ENCODE peak calls at places on chromosomes 4 and X, in five cellular contexts. One of them, this sample, is unnamed.

GRCh38 chr4:134200811-134201215 is 776 bp downstream of the PABPC4L start:
- DNase-seq in neural progenitor cell: no peak
- DNase-seq in lower lobe of right lung: peak
- DNase-seq in fibroblast of pulmonary artery: no peak
- DNase-seq in PC-3: no peak
- DNase-seq in this sample: no peak

GRCh38 chr4:173332021-173332487 is 2.1 kb downstream of the HMGB2 start:
- DNase-seq in neural progenitor cell: no peak
- DNase-seq in lower lobe of right lung: no peak
- DNase-seq in fibroblast of pulmonary artery: peak
- DNase-seq in PC-3: no peak
- DNase-seq in this sample: no peak

GRCh38 chrX:20433376-20433775 is 166.7 kb upstream of the RPS6KA3 start:
- DNase-seq in neural progenitor cell: no peak
- DNase-seq in lower lobe of right lung: no peak
- DNase-seq in fibroblast of pulmonary artery: no peak
- DNase-seq in PC-3: peak
- DNase-seq in this sample: no peak

GRCh38 chrX:15033909-15034308 is 160.7 kb downstream of the MOSPD2 start:
- DNase-seq in neural progenitor cell: no peak
- DNase-seq in lower lobe of right lung: no peak
- DNase-seq in fibroblast of pulmonary artery: no peak
- DNase-seq in PC-3: no peak
- DNase-seq in this sample: no peak

GRCh38 chr4:155523358-155523757 is 143.3 kb upstream of the GUCY1A1 start:
- DNase-seq in neural progenitor cell: no peak
- DNase-seq in lower lobe of right lung: no peak
- DNase-seq in fibroblast of pulmonary artery: no peak
- DNase-seq in PC-3: no peak
- DNase-seq in this sample: no peak

GRCh38 chrX:83508006-83508405 is at the start of gene POU3F4:
- DNase-seq in neural progenitor cell: peak
- DNase-seq in lower lobe of right lung: no peak
- DNase-seq in fibroblast of pulmonary artery: no peak
- DNase-seq in PC-3: no peak
- DNase-seq in this sample: no peak

GRCh38 chr4:14596904-14597303 is 405.4 kb upstream of the CPEB2 start:
- DNase-seq in neural progenitor cell: peak
- DNase-seq in lower lobe of right lung: no peak
- DNase-seq in fibroblast of pulmonary artery: no peak
- DNase-seq in PC-3: peak
- DNase-seq in this sample: no peak

GRCh38 chr4:122691988-122692387 is 40.5 kb upstream of the BBS12 start:
- DNase-seq in neural progenitor cell: no peak
- DNase-seq in lower lobe of right lung: no peak
- DNase-seq in fibroblast of pulmonary artery: no peak
- DNase-seq in PC-3: no peak
- DNase-seq in this sample: no peak

GRCh38 chrX:52284865-52285264 is 84.0 kb upstream of the XAGE2 start:
- DNase-seq in neural progenitor cell: no peak
- DNase-seq in lower lobe of right lung: no peak
- DNase-seq in fibroblast of pulmonary artery: no peak
- DNase-seq in PC-3: no peak
- DNase-seq in this sample: no peak

GRCh38 chr4:26622913-26623312 is 39.0 kb downstream of the TBC1D19 start:
- DNase-seq in neural progenitor cell: no peak
- DNase-seq in lower lobe of right lung: no peak
- DNase-seq in fibroblast of pulmonary artery: peak
- DNase-seq in PC-3: no peak
- DNase-seq in this sample: no peak

GRCh38 chr4:86054676-86055075 is 305.2 kb downstream of the MAPK10 start:
- DNase-seq in neural progenitor cell: no peak
- DNase-seq in lower lobe of right lung: no peak
- DNase-seq in fibroblast of pulmonary artery: no peak
- DNase-seq in PC-3: no peak
- DNase-seq in this sample: no peak

GRCh38 chr4:139901516-139902327 is 236.1 kb downstream of the MGST2 start:
- DNase-seq in neural progenitor cell: no peak
- DNase-seq in lower lobe of right lung: no peak
- DNase-seq in fibroblast of pulmonary artery: no peak
- DNase-seq in PC-3: peak
- DNase-seq in this sample: no peak

GRCh38 chrX:15619053-15619772 is 18.5 kb upstream of the ACE2 start:
- DNase-seq in neural progenitor cell: no peak
- DNase-seq in lower lobe of right lung: no peak
- DNase-seq in fibroblast of pulmonary artery: no peak
- DNase-seq in PC-3: peak
- DNase-seq in this sample: no peak

GRCh38 chrX:74421181-74422028 is at the start of gene SLC16A2:
- DNase-seq in neural progenitor cell: peak
- DNase-seq in lower lobe of right lung: peak
- DNase-seq in fibroblast of pulmonary artery: peak
- DNase-seq in PC-3: peak
- DNase-seq in this sample: peak

GRCh38 chr4:92641409-92641808 is 337.6 kb downstream of the GRID2 start:
- DNase-seq in neural progenitor cell: no peak
- DNase-seq in lower lobe of right lung: no peak
- DNase-seq in fibroblast of pulmonary artery: no peak
- DNase-seq in PC-3: no peak
- DNase-seq in this sample: no peak

GRCh38 chr4:121070696-121071639 is 1.4 kb downstream of the NDNF start:
- DNase-seq in neural progenitor cell: peak
- DNase-seq in lower lobe of right lung: peak
- DNase-seq in fibroblast of pulmonary artery: peak
- DNase-seq in PC-3: no peak
- DNase-seq in this sample: peak

GRCh38 chrX:73239242-73239641 is 24.6 kb upstream of the NAP1L2 start:
- DNase-seq in neural progenitor cell: no peak
- DNase-seq in lower lobe of right lung: no peak
- DNase-seq in fibroblast of pulmonary artery: no peak
- DNase-seq in PC-3: no peak
- DNase-seq in this sample: no peak

GRCh38 chr4:72295966-72296557 is 264.3 kb downstream of the NPFFR2 start:
- DNase-seq in neural progenitor cell: peak
- DNase-seq in lower lobe of right lung: no peak
- DNase-seq in fibroblast of pulmonary artery: peak
- DNase-seq in PC-3: peak
- DNase-seq in this sample: peak

GRCh38 chrX:67749536-67749935 is 205.7 kb downstream of the AR start:
- DNase-seq in neural progenitor cell: no peak
- DNase-seq in lower lobe of right lung: no peak
- DNase-seq in fibroblast of pulmonary artery: no peak
- DNase-seq in PC-3: no peak
- DNase-seq in this sample: no peak

GRCh38 chr4:7415927-7416686 is 18.6 kb downstream of the PSAPL1 start:
- DNase-seq in neural progenitor cell: no peak
- DNase-seq in lower lobe of right lung: no peak
- DNase-seq in fibroblast of pulmonary artery: no peak
- DNase-seq in PC-3: no peak
- DNase-seq in this sample: no peak

GRCh38 chr4:10015140-10015753 is 6.0 kb downstream of the SLC2A9 start:
- DNase-seq in neural progenitor cell: peak
- DNase-seq in lower lobe of right lung: no peak
- DNase-seq in fibroblast of pulmonary artery: peak
- DNase-seq in PC-3: peak
- DNase-seq in this sample: peak

GRCh38 chr4:17284323-17285175 is 227.3 kb downstream of the QDPR start:
- DNase-seq in neural progenitor cell: no peak
- DNase-seq in lower lobe of right lung: no peak
- DNase-seq in fibroblast of pulmonary artery: peak
- DNase-seq in PC-3: no peak
- DNase-seq in this sample: no peak

GRCh38 chr4:175540151-175540550 is 271.9 kb downstream of the GPM6A start:
- DNase-seq in neural progenitor cell: no peak
- DNase-seq in lower lobe of right lung: no peak
- DNase-seq in fibroblast of pulmonary artery: no peak
- DNase-seq in PC-3: peak
- DNase-seq in this sample: no peak

GRCh38 chr4:183469936-183470335 is 25.5 kb downstream of the CDKN2AIP start:
- DNase-seq in neural progenitor cell: no peak
- DNase-seq in lower lobe of right lung: no peak
- DNase-seq in fibroblast of pulmonary artery: peak
- DNase-seq in PC-3: peak
- DNase-seq in this sample: no peak

GRCh38 chrX:43939187-43939926 is 33.8 kb downstream of the NDP start:
- DNase-seq in neural progenitor cell: no peak
- DNase-seq in lower lobe of right lung: no peak
- DNase-seq in fibroblast of pulmonary artery: peak
- DNase-seq in PC-3: peak
- DNase-seq in this sample: no peak
- TF ChIP-seq CTCF in neural progenitor cell: peak
- TF ChIP-seq CTCF in lower lobe of right lung: no peak
- TF ChIP-seq CTCF in fibroblast of pulmonary artery: no peak
- TF ChIP-seq CTCF in PC-3: peak
- TF ChIP-seq CTCF in this sample: no peak

GRCh38 chrX:370244-370962 is 16.3 kb downstream of the PPP2R3B start:
- DNase-seq in neural progenitor cell: no peak
- DNase-seq in lower lobe of right lung: no peak
- DNase-seq in fibroblast of pulmonary artery: no peak
- DNase-seq in PC-3: no peak
- DNase-seq in this sample: no peak

GRCh38 chrX:372856-373640 is 13.7 kb downstream of the PPP2R3B start:
- DNase-seq in neural progenitor cell: peak
- DNase-seq in lower lobe of right lung: no peak
- DNase-seq in fibroblast of pulmonary artery: peak
- DNase-seq in PC-3: no peak
- DNase-seq in this sample: peak

GRCh38 chrX:373641-374471 is 12.9 kb downstream of the PPP2R3B start:
- DNase-seq in neural progenitor cell: peak
- DNase-seq in lower lobe of right lung: no peak
- DNase-seq in fibroblast of pulmonary artery: peak
- DNase-seq in PC-3: no peak
- DNase-seq in this sample: peak

GRCh38 chrX:370963-371745 is 15.6 kb downstream of the PPP2R3B start:
- DNase-seq in neural progenitor cell: no peak
- DNase-seq in lower lobe of right lung: no peak
- DNase-seq in fibroblast of pulmonary artery: no peak
- DNase-seq in PC-3: no peak
- DNase-seq in this sample: peak

DNA sequence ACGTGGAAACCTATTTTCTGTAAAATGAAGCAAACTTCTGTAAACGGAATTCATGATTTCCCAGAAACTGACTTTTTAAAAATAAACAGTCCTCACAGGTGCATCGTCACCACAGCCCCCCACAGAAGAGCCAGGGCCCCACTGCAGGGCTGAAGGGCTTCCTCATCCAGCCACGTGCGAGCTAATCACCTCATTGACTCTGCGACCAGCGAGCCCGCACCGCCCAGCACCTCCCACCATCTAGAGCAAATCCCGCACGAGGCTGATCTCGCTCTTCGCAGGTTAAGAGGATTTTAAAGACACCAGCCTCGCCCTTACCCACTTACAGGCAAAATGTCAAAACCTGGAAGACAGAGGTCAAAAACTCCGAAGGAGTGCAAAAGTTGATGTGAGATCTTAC is 14.8 kb downstream of the PPP2R3B start:
- DNase-seq in neural progenitor cell: peak
- DNase-seq in lower lobe of right lung: no peak
- DNase-seq in fibroblast of pulmonary artery: no peak
- DNase-seq in PC-3: no peak
- DNase-seq in this sample: peak
- TF ChIP-seq CTCF in neural progenitor cell: no peak
- TF ChIP-seq CTCF in lower lobe of right lung: no peak
- TF ChIP-seq CTCF in fibroblast of pulmonary artery: no peak
- TF ChIP-seq CTCF in PC-3: no peak
- TF ChIP-seq CTCF in this sample: no peak

DNA sequence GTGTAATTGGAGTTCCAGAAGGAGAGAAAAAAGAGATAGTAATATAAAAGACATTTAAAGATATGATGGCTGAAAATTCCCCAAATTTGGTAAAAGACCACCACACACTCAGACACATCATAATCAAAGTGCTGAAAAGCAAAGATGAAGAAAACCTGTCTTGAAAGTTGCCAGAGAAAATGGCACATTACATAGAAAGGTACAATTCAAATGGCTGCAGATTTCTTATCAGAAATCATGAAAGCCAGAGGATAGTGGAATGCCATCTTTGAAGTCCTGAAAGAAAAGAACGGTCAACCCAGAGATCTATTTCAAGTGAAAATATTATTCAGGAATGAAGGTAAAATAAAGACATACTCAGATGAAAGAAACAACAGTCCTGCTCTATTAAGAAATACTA is 29.3 kb upstream of the PAGE4 start:
- DNase-seq in neural progenitor cell: no peak
- DNase-seq in lower lobe of right lung: no peak
- DNase-seq in fibroblast of pulmonary artery: no peak
- DNase-seq in PC-3: no peak
- DNase-seq in this sample: no peak
- TF ChIP-seq CTCF in neural progenitor cell: no peak
- TF ChIP-seq CTCF in lower lobe of right lung: no peak
- TF ChIP-seq CTCF in fibroblast of pulmonary artery: no peak
- TF ChIP-seq CTCF in PC-3: no peak
- TF ChIP-seq CTCF in this sample: no peak

DNA sequence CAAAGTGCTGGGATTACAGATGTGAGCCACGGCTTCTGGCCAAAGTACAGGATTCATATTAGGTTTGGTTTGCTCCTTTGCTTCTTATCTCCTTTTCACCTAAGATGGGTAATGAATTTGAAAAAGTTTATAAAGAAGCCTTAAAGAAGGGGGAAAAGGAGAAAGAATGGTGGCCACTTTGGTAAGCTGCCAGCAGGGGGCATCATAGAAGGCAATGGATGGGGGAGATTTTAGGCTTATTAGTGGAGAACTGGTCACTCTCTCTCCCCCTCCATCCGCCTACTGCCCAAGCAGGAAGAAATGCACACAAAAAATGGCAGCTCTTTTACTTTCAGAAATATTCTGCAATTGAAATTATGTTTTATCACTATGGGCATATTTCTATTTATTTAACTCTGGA is 32.0 kb downstream of the SPARCL1 start:
- DNase-seq in neural progenitor cell: peak
- DNase-seq in lower lobe of right lung: no peak
- DNase-seq in fibroblast of pulmonary artery: no peak
- DNase-seq in PC-3: peak
- DNase-seq in this sample: peak
- TF ChIP-seq CTCF in neural progenitor cell: peak
- TF ChIP-seq CTCF in lower lobe of right lung: peak
- TF ChIP-seq CTCF in fibroblast of pulmonary artery: peak
- TF ChIP-seq CTCF in PC-3: peak
- TF ChIP-seq CTCF in this sample: peak

GRCh38 chrX:9992724-9993123 is 25.6 kb downstream of the CLDN34 start:
- DNase-seq in neural progenitor cell: no peak
- DNase-seq in lower lobe of right lung: no peak
- DNase-seq in fibroblast of pulmonary artery: no peak
- DNase-seq in PC-3: no peak
- DNase-seq in this sample: no peak

GRCh38 chrX:9992061-9992460 is 24.9 kb downstream of the CLDN34 start:
- DNase-seq in neural progenitor cell: no peak
- DNase-seq in lower lobe of right lung: no peak
- DNase-seq in fibroblast of pulmonary artery: no peak
- DNase-seq in PC-3: no peak
- DNase-seq in this sample: no peak

GRCh38 chrX:9983463-9983862 is 16.3 kb downstream of the CLDN34 start:
- DNase-seq in neural progenitor cell: no peak
- DNase-seq in lower lobe of right lung: no peak
- DNase-seq in fibroblast of pulmonary artery: no peak
- DNase-seq in PC-3: no peak
- DNase-seq in this sample: no peak

GRCh38 chrX:9988762-9989161 is 21.6 kb downstream of the CLDN34 start:
- DNase-seq in neural progenitor cell: no peak
- DNase-seq in lower lobe of right lung: no peak
- DNase-seq in fibroblast of pulmonary artery: peak
- DNase-seq in PC-3: peak
- DNase-seq in this sample: no peak
- TF ChIP-seq CTCF in neural progenitor cell: peak
- TF ChIP-seq CTCF in lower lobe of right lung: peak
- TF ChIP-seq CTCF in fibroblast of pulmonary artery: peak
- TF ChIP-seq CTCF in PC-3: peak
- TF ChIP-seq CTCF in this sample: no peak